ENCODE peak calls at places on chromosomes 3 and 15, in nine cellular contexts. N is IMR-90, F is body of pancreas, O is HCT116, M is fibroblast of pulmonary artery, X is mesendoderm, Z is tibial artery, Q is hepatocyte, D is heart left ventricle. P is an unnamed sample.

GRCh38 chr3:162492446-162493081 is 996.0 kb downstream of the OTOL1 start:
- DNase-seq in N (peak; percentile 84), F (no peak), O (no peak), M (peak; percentile 66), X (no peak), Z (no peak), Q (no peak), D (no peak), P (no peak)

GRCh38 chr3:87198774-87199173 is 28.3 kb upstream of the CHMP2B start:
- DNase-seq in N (no peak), F (no peak), O (no peak), M (no peak), X (no peak), Z (no peak), Q (no peak), D (no peak), P (no peak)

GRCh38 chr15:59388670-59389069 is 16.0 kb upstream of the MYO1E start:
- DNase-seq in N (peak; percentile 70), F (no peak), O (no peak), M (peak; percentile 65), X (no peak), Z (no peak), Q (no peak), D (no peak), P (no peak)

GRCh38 chr15:22878103-22878502 is 39.6 kb downstream of the NIPA2 start:
- DNase-seq in N (no peak), F (no peak), O (no peak), M (no peak), X (no peak), Z (no peak), Q (no peak), D (no peak), P (no peak)

GRCh38 chr3:8327739-8328138 is 173.9 kb upstream of the LMCD1 start:
- DNase-seq in N (no peak), F (no peak), O (no peak), M (no peak), X (no peak), Z (no peak), Q (no peak), D (no peak), P (no peak)

GRCh38 chr3:44905501-44906159 is 31.2 kb downstream of the TGM4 start:
- DNase-seq in N (no peak), F (no peak), O (no peak), M (no peak), X (peak; percentile 77), Z (no peak), Q (no peak), D (no peak), P (no peak)

GRCh38 chr3:184284696-184285095 is 8.9 kb downstream of the ECE2 start:
- DNase-seq in N (peak; percentile 65), F (peak; percentile 90), O (peak; percentile 70), M (peak; percentile 85), X (peak; percentile 93), Z (no peak), Q (peak; percentile 68), D (peak; percentile 54), P (peak; percentile 86)

GRCh38 chr3:190266265-190266914 is 55.9 kb downstream of the CLDN1 start:
- DNase-seq in N (no peak), F (no peak), O (no peak), M (no peak), X (no peak), Z (no peak), Q (no peak), D (no peak), P (no peak)

GRCh38 chr3:149751551-149751950 is 738 bp downstream of the COMMD2 start:
- DNase-seq in N (no peak), F (no peak), O (no peak), M (no peak), X (peak; percentile 33), Z (no peak), Q (no peak), D (no peak), P (peak; percentile 57)

GRCh38 chr3:149752051-149752787 is at the start of gene COMMD2:
- DNase-seq in N (peak; percentile 85), F (peak; percentile 83), O (peak; percentile 97), M (peak; percentile 86), X (peak; percentile 96), Z (peak; percentile 82), Q (peak; percentile 92), D (peak; percentile 80), P (peak; percentile 96)

GRCh38 chr3:149753717-149754116 is 1.4 kb upstream of the COMMD2 start:
- DNase-seq in N (no peak), F (no peak), O (no peak), M (no peak), X (no peak), Z (no peak), Q (no peak), D (no peak), P (no peak)

GRCh38 chr3:149752788-149753136 is 473 bp upstream of the COMMD2 start:
- DNase-seq in N (no peak), F (no peak), O (no peak), M (no peak), X (peak; percentile 63), Z (no peak), Q (no peak), D (no peak), P (no peak)
- H3K4me3 ChIP-seq in N (peak overlapping the region; percentile 66), F (no peak overlapping the region), O (peak overlapping the region; percentile 95), M (peak overlapping the region; percentile 94), X (no peak overlapping the region), Z (peak overlapping the region; percentile 86), Q (peak overlapping the region; percentile 11), D (peak overlapping the region; percentile 80), P (peak overlapping the region; percentile 92)

GRCh38 chr15:99427668-99428361 is 138.0 kb upstream of the MEF2A start:
- DNase-seq in N (no peak), F (no peak), O (no peak), M (no peak), X (no peak), Z (peak; percentile 59), Q (no peak), D (no peak), P (no peak)

GRCh38 chr15:99427210-99427609 is 138.6 kb upstream of the MEF2A start:
- DNase-seq in N (no peak), F (no peak), O (no peak), M (no peak), X (no peak), Z (peak; percentile 21), Q (no peak), D (no peak), P (no peak)

GRCh38 chr15:99431661-99432091 is 134.1 kb upstream of the MEF2A start:
- DNase-seq in N (no peak), F (no peak), O (no peak), M (no peak), X (no peak), Z (peak; percentile 61), Q (no peak), D (no peak), P (no peak)

GRCh38 chr15:99430881-99431401 is 134.8 kb upstream of the MEF2A start:
- DNase-seq in N (no peak), F (no peak), O (no peak), M (no peak), X (no peak), Z (peak; percentile 45), Q (no peak), D (no peak), P (no peak)

DNA sequence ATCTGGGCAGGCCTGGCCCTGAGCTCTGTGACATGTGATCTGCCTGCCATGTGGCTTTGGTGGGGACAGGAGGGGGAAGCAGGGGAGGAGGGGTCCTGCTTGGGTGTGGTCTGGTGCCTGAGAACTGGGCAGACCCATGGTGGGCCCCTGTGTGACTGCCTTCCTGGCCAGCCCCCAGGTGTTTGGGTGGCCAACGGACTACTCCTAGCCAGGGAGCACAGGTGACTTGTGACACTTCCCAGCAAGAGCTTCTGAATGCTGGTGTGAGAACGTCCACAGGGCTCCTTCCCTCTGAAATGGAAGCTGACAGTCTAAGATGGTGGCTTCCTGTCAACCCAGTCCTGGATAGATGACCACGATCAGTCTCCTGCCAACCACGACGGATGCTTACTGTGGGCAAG is 136.1 kb upstream of the MEF2A start:
- DNase-seq in N (no peak), F (no peak), O (no peak), M (no peak), X (no peak), Z (peak; percentile 40), Q (no peak), D (no peak), P (no peak)
- H3K4me3 ChIP-seq in N (no peak overlapping the region), F (no peak overlapping the region), O (no peak overlapping the region), M (no peak overlapping the region), X (no peak overlapping the region), Z (no peak overlapping the region), Q (no peak overlapping the region), D (no peak overlapping the region), P (no peak overlapping the region)

DNA sequence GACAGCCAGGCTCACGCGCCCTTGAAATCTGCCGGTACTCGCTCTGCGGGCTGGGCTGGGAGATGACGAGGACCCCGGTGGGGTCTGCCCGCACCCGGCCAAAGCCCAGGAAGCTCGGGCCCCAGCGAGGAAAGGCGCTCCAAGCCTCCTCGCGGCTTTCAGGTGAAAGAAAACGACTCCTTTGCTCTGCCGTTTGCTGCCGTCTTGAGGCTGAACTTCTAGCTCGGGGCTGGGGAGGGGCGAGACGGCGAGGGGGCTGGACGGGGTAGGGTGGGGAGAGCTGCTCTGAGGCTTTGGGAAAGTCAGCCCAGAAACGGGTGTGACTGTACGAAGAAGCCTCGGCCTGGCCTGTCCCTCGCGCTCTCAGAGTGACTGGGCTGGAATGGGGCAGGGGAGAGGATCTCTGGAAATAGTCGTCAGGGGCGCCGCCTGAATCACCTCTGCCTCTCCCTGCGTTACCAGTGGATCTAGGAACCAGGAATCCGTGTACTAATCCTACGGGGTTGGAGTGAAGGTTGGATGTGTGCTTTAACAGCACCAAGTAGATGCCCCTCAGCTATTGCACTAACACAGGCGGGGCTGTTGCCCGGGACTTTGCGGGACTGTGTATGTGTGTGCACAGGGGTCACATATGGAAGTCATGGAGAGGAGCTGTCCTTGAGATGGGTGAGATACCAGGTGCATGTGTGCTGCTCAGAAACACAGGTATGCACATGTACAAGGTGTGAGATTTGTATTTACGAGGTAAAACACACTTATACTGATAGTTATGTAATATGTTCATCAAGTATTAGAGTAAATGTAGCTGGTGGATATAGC is 495 bp downstream of the FOXL2NB start:
- DNase-seq in N (no peak), F (no peak), O (no peak), M (no peak), X (peak; percentile 77), Z (no peak), Q (no peak), D (no peak), P (no peak)
- H3K4me3 ChIP-seq in N (no peak overlapping the region), F (no peak overlapping the region), O (no peak overlapping the region), M (peak overlapping the region; percentile 43), X (no peak overlapping the region), Z (peak overlapping the region; percentile 58), Q (peak overlapping the region; percentile 29), D (peak overlapping the region; percentile 59), P (no peak overlapping the region)

GRCh38 chr15:62476163-62476562 is 311.1 kb upstream of the C2CD4B start:
- DNase-seq in N (no peak), F (no peak), O (no peak), M (no peak), X (no peak), Z (peak; percentile 47), Q (no peak), D (no peak), P (no peak)

GRCh38 chr15:62474021-62474770 is 309.1 kb upstream of the C2CD4B start:
- DNase-seq in N (no peak), F (no peak), O (no peak), M (no peak), X (no peak), Z (no peak), Q (no peak), D (no peak), P (no peak)

GRCh38 chr15:62472616-62473299 is 307.7 kb upstream of the C2CD4B start:
- DNase-seq in N (no peak), F (no peak), O (no peak), M (no peak), X (peak; percentile 68), Z (peak; percentile 76), Q (no peak), D (peak; percentile 31), P (no peak)

GRCh38 chr15:62475595-62475994 is 310.5 kb upstream of the C2CD4B start:
- DNase-seq in N (no peak), F (no peak), O (no peak), M (no peak), X (no peak), Z (no peak), Q (no peak), D (no peak), P (no peak)

GRCh38 chr15:62474771-62475124 is 309.7 kb upstream of the C2CD4B start:
- DNase-seq in N (peak; percentile 34), F (no peak), O (no peak), M (no peak), X (peak; percentile 68), Z (no peak), Q (no peak), D (no peak), P (no peak)
- H3K4me3 ChIP-seq in N (no peak overlapping the region), F (no peak overlapping the region), O (no peak overlapping the region), M (no peak overlapping the region), X (no peak overlapping the region), Z (no peak overlapping the region), Q (no peak overlapping the region), D (no peak overlapping the region), P (no peak overlapping the region)